ENCODE peak calls at places on chromosomes 1 and 21, in seven cellular contexts. N, K, C, U, B, Y and F are unnamed samples.
A peak's percentile ranks its signal among the peaks of the same experiment; 100 is the strongest.

GRCh38 chr1:78052685-78053433 is 7.1 kb downstream of the GIPC2 start:
- ATAC-seq in N (peak; percentile 39), K (no peak), C (no peak), U (no peak), B (no peak), Y (no peak), F (no peak)

GRCh38 chr1:15515026-15515663 is 8.9 kb downstream of the CASP9 start:
- ATAC-seq in N (no peak), K (peak; percentile 87), C (no peak), U (peak; percentile 51), B (no peak), Y (peak; percentile 50), F (peak; percentile 64)

GRCh38 chr1:92218559-92218958 is 844 bp downstream of the C1orf146 start:
- ATAC-seq in N (no peak), K (no peak), C (no peak), U (no peak), B (no peak), Y (no peak), F (no peak)

GRCh38 chr1:228308628-228309547 is 97.7 kb downstream of the TRIM11 start:
- ATAC-seq in N (no peak), K (no peak), C (no peak), U (peak; percentile 39), B (no peak), Y (no peak), F (no peak)

GRCh38 chr1:34419662-34420061 is 243.0 kb downstream of the C1orf94 start:
- ATAC-seq in N (no peak), K (no peak), C (no peak), U (no peak), B (no peak), Y (no peak), F (no peak)

GRCh38 chr1:2523191-2523890 is 3.1 kb downstream of the PANK4 start:
- ATAC-seq in N (no peak), K (no peak), C (no peak), U (peak; percentile 10), B (no peak), Y (no peak), F (no peak)

GRCh38 chr1:246775531-246776385 is 51.5 kb downstream of the SCCPDH start:
- ATAC-seq in N (no peak), K (no peak), C (no peak), U (no peak), B (no peak), Y (no peak), F (no peak)

GRCh38 chr1:8211620-8212442 is 106.1 kb upstream of the SLC45A1 start:
- ATAC-seq in N (peak; percentile 64), K (no peak), C (no peak), U (peak; percentile 69), B (no peak), Y (no peak), F (peak; percentile 83)

GRCh38 chr21:31161157-31161556 is 122.9 kb upstream of the KRTAP19-8 start:
- ATAC-seq in N (no peak), K (no peak), C (peak; percentile 70), U (peak; percentile 49), B (peak; percentile 42), Y (no peak), F (peak; percentile 76)

GRCh38 chr1:244067893-244068292 is 16.8 kb downstream of the ZBTB18 start:
- ATAC-seq in N (no peak), K (no peak), C (no peak), U (peak; percentile 42), B (no peak), Y (no peak), F (no peak)

GRCh38 chr1:155970531-155971167 is 7.7 kb downstream of the ARHGEF2 start:
- ATAC-seq in N (peak; percentile 52), K (peak; percentile 98), C (peak; percentile 62), U (peak; percentile 72), B (peak; percentile 28), Y (peak; percentile 97), F (peak; percentile 92)

GRCh38 chr1:21325231-21325718 is 35.0 kb upstream of the ECE1 start:
- ATAC-seq in N (no peak), K (peak; percentile 69), C (peak; percentile 23), U (peak; percentile 38), B (peak; percentile 9), Y (peak; percentile 66), F (peak; percentile 50)

GRCh38 chr1:231040800-231041704 is 998 bp upstream of the FAM89A start:
- ATAC-seq in N (peak; percentile 22), K (no peak), C (no peak), U (no peak), B (no peak), Y (no peak), F (no peak)

GRCh38 chr1:237220243-237220642 is 178.3 kb downstream of the RYR2 start:
- ATAC-seq in N (peak; percentile 34), K (no peak), C (no peak), U (no peak), B (no peak), Y (no peak), F (no peak)

GRCh38 chr21:38848187-38848609 is 42.5 kb downstream of the ETS2 start:
- ATAC-seq in N (peak; percentile 93), K (no peak), C (no peak), U (no peak), B (no peak), Y (no peak), F (no peak)

GRCh38 chr1:25861316-25862286 is 2.3 kb upstream of the AUNIP start:
- ATAC-seq in N (no peak), K (no peak), C (no peak), U (no peak), B (no peak), Y (no peak), F (no peak)

GRCh38 chr1:25922633-25923567 is 16.7 kb upstream of the STMN1 start:
- ATAC-seq in N (peak; percentile 73), K (peak; percentile 82), C (peak; percentile 78), U (peak; percentile 83), B (peak; percentile 77), Y (peak; percentile 31), F (peak; percentile 84)